ENCODE peak calls at places on chromosomes 1 and 21, in nine cellular contexts. Y is occipital lobe; S is EL; P is ecto neural progenitor cell; X is T-helper 2 cell; C is Caco-2; Q is naive thymus-derived CD4-positive, alpha-beta T cell; K is SJSA1; L is activated T-helper 1 cell treated with Interleukin-2 at 50 U/mL for 16 hours. V is an unnamed sample.

GRCh38 chr1:53435151-53435550 is 24.0 kb upstream of the DMRTB1 start:
- DNase-seq in L (no peak), S (no peak), Y (no peak), X (no peak), C (no peak), P (no peak), Q (no peak), K (no peak), V (no peak)

GRCh38 chr21:34886554-34887385 is 162.3 kb downstream of the RUNX1 start:
- DNase-seq in Q (peak), C (no peak), Y (no peak), S (no peak), P (peak), X (no peak), L (no peak), K (no peak), V (no peak)

GRCh38 chr1:2840036-2840809 is 38.7 kb upstream of the TTC34 start:
- DNase-seq in K (no peak), S (no peak), P (no peak), Q (peak), X (peak), C (no peak), L (peak), Y (no peak), V (peak)

GRCh38 chr1:168623838-168624237 is 47.4 kb downstream of the XCL1 start:
- DNase-seq in S (no peak), X (no peak), Q (no peak), L (no peak), Y (no peak), C (no peak), P (no peak), K (no peak), V (no peak)

GRCh38 chr1:225253784-225254183 is 174.1 kb downstream of the LBR start:
- DNase-seq in K (peak), L (no peak), Y (no peak), P (no peak), C (no peak), Q (no peak), S (peak), X (no peak), V (no peak)

GRCh38 chr21:42845296-42845965 is 33.9 kb downstream of the WDR4 start:
- DNase-seq in Q (no peak), S (no peak), X (no peak), C (peak), Y (no peak), P (no peak), L (no peak), K (no peak), V (no peak)

GRCh38 chr1:207017615-207018559 is 14.7 kb downstream of the C1orf116 start:
- DNase-seq in K (no peak), L (no peak), X (no peak), Y (no peak), P (no peak), S (no peak), Q (no peak), C (no peak), V (no peak)

GRCh38 chr1:185083818-185084217 is 38.5 kb downstream of the RNF2 start:
- DNase-seq in Y (no peak), L (no peak), K (no peak), Q (no peak), P (no peak), C (no peak), X (no peak), S (no peak), V (no peak)

GRCh38 chr1:67840449-67840848 is 7.2 kb upstream of the GNG12 start:
- DNase-seq in S (peak), C (no peak), K (peak), P (no peak), Q (no peak), X (no peak), Y (no peak), L (no peak), V (no peak)

GRCh38 chr1:47759581-47760247 is 237.5 kb downstream of the TRABD2B start:
- DNase-seq in Q (no peak), L (no peak), P (no peak), X (no peak), S (no peak), C (no peak), K (no peak), Y (no peak), V (no peak)

GRCh38 chr1:151051356-151052009 is 3.9 kb downstream of the C1orf56 start:
- DNase-seq in Y (no peak), P (no peak), Q (no peak), C (no peak), S (no peak), K (no peak), L (no peak), X (no peak), V (no peak)

GRCh38 chr1:226738995-226739695 is at the start of gene ITPKB:
- DNase-seq in S (peak), Y (no peak), P (no peak), C (no peak), X (no peak), K (peak), L (peak), Q (peak), V (peak)